ENCODE peak calls at places on chromosomes 5 and 9, in nine cellular contexts. G is NK-92 treated with Interleukin-12 subunit alpha and Interleukin-12 subunit beta, amount 100 ng/mL, for 24 hours; W is midbrain; E is dermis microvascular lymphatic vessel endothelial cell; R is AG10803; K is testis; O is stimulated activated CD4-positive, alpha-beta T cell treated with anti-CD3 and anti-CD28 coated beads, Interleukin-4, amount 100 ng/mL, for 1 hour; N is EL; V is ACHN. T is an unnamed sample.

GRCh38 chr5:54774281-54775171 is 210.9 kb downstream of the ESM1 start:
- DNase-seq in G (no peak), W (no peak), E (no peak), R (peak), K (peak), O (no peak), N (no peak), V (no peak), T (no peak)

GRCh38 chr9:78892769-78893168 is 595.8 kb downstream of the PSAT1 start:
- DNase-seq in G (no peak), W (no peak), E (no peak), R (no peak), K (no peak), O (no peak), N (no peak), V (no peak), T (no peak)

GRCh38 chr5:169160405-169160901 is 140.5 kb downstream of the SLIT3 start:
- DNase-seq in G (no peak), W (no peak), E (no peak), R (peak), K (no peak), O (no peak), N (peak), V (peak), T (no peak)

GRCh38 chr9:75993434-75993833 is 103.0 kb downstream of the PCSK5 start:
- DNase-seq in G (no peak), W (no peak), E (no peak), R (peak), K (no peak), O (no peak), N (no peak), V (no peak), T (no peak)

GRCh38 chr5:148830220-148830619 is 3.8 kb downstream of the ADRB2 start:
- DNase-seq in G (no peak), W (no peak), E (no peak), R (no peak), K (no peak), O (no peak), N (no peak), V (no peak), T (no peak)

GRCh38 chr5:139014726-139015125 is 139.6 kb upstream of the LRRTM2 start:
- DNase-seq in G (no peak), W (no peak), E (no peak), R (peak), K (no peak), O (no peak), N (peak), V (peak), T (no peak)

GRCh38 chr9:107945961-107946360 is 456.4 kb upstream of the KLF4 start:
- DNase-seq in G (no peak), W (no peak), E (no peak), R (peak), K (no peak), O (no peak), N (no peak), V (no peak), T (no peak)

GRCh38 chr5:178606269-178606668 is 16.1 kb upstream of the COL23A1 start:
- DNase-seq in G (no peak), W (no peak), E (no peak), R (no peak), K (no peak), O (no peak), N (no peak), V (no peak), T (no peak)

GRCh38 chr9:98726735-98727134 is 18.0 kb upstream of the GABBR2 start:
- DNase-seq in G (no peak), W (peak), E (no peak), R (peak), K (no peak), O (no peak), N (peak), V (no peak), T (no peak)

GRCh38 chr9:121184463-121184862 is 17.2 kb downstream of the RAB14 start:
- DNase-seq in G (no peak), W (no peak), E (no peak), R (no peak), K (no peak), O (no peak), N (no peak), V (no peak), T (no peak)

GRCh38 chr5:79133657-79134451 is 22.2 kb downstream of the BHMT start:
- DNase-seq in G (peak), W (peak), E (no peak), R (peak), K (peak), O (peak), N (peak), V (peak), T (no peak)

GRCh38 chr5:83583859-83584258 is 112.3 kb downstream of the VCAN start:
- DNase-seq in G (no peak), W (no peak), E (no peak), R (peak), K (no peak), O (no peak), N (no peak), V (no peak), T (no peak)

GRCh38 chr5:62649025-62649424 is 70.4 kb downstream of the LRRC70 start:
- DNase-seq in G (no peak), W (no peak), E (no peak), R (no peak), K (no peak), O (no peak), N (no peak), V (no peak), T (no peak)

GRCh38 chr5:19734706-19735240 is 253.2 kb downstream of the CDH18 start:
- DNase-seq in G (no peak), W (no peak), E (no peak), R (no peak), K (no peak), O (no peak), N (no peak), V (no peak), T (no peak)

GRCh38 chr5:104793452-104794120 is 1231.0 kb upstream of the NUDT12 start:
- DNase-seq in G (no peak), W (no peak), E (no peak), R (no peak), K (no peak), O (no peak), N (no peak), V (no peak), T (no peak)

GRCh38 chr5:162882629-162883028 is 554.8 kb upstream of the CCNG1 start:
- DNase-seq in G (no peak), W (no peak), E (no peak), R (no peak), K (no peak), O (no peak), N (no peak), V (no peak), T (no peak)

GRCh38 chr5:16013334-16014065 is 166.1 kb downstream of the MARCHF11 start:
- DNase-seq in G (no peak), W (no peak), E (no peak), R (no peak), K (no peak), O (no peak), N (peak), V (no peak), T (no peak)

GRCh38 chr5:132099073-132099748 is 25.6 kb downstream of the CSF2 start:
- DNase-seq in G (peak), W (no peak), E (no peak), R (no peak), K (no peak), O (peak), N (no peak), V (no peak), T (no peak)

GRCh38 chr5:116482394-116482793 is 92.2 kb downstream of the SEMA6A start:
- DNase-seq in G (no peak), W (no peak), E (no peak), R (peak), K (no peak), O (no peak), N (peak), V (no peak), T (no peak)

GRCh38 chr5:154850255-154851062 is at the start of gene FAXDC2:
- DNase-seq in G (no peak), W (peak), E (peak), R (peak), K (peak), O (no peak), N (peak), V (peak), T (peak)

GRCh38 chr5:144405986-144406385 is 235.3 kb downstream of the KCTD16 start:
- DNase-seq in G (no peak), W (no peak), E (no peak), R (no peak), K (no peak), O (no peak), N (no peak), V (no peak), T (no peak)

T was measured in GM12891.